ENCODE peak calls at places on chromosomes 5 and 9, in nine cellular contexts. Z is uterus, P is upper lobe of right lung, X is IMR-90, O is colonic mucosa, K is AG04450, I is thyroid gland, B is HCT116, W is aorta. D is an unnamed sample. For H3K27me3, the result is how much of the 10 kb centered on the place peaks cover.

GRCh38 chr5:89228355-89228754 is 345.4 kb upstream of the MEF2C start:
- DNase-seq in Z (no peak), X (no peak), B (no peak), I (no peak), K (no peak), P (no peak), W (no peak), O (no peak), D (no peak)

GRCh38 chr9:123376218-123377071 is 20.4 kb downstream of the CRB2 start:
- DNase-seq in I (no peak), Z (no peak), B (no peak), P (no peak), X (no peak), W (no peak), K (no peak), O (peak), D (no peak)

GRCh38 chr9:132498811-132499210 is 83.6 kb upstream of the BARHL1 start:
- DNase-seq in Z (no peak), K (no peak), P (no peak), W (no peak), X (peak), O (no peak), B (no peak), I (no peak), D (no peak)

GRCh38 chr5:14347522-14347921 is 204.4 kb downstream of the TRIO start:
- DNase-seq in Z (no peak), X (peak), W (no peak), O (no peak), P (no peak), I (no peak), K (no peak), B (no peak), D (no peak)

GRCh38 chr5:7068156-7068555 is 327.8 kb upstream of the ADCY2 start:
- DNase-seq in B (no peak), X (no peak), W (no peak), P (no peak), O (no peak), I (no peak), Z (no peak), K (no peak), D (no peak)

GRCh38 chr5:137342764-137343163 is 156.4 kb downstream of the SPOCK1 start:
- DNase-seq in W (no peak), K (no peak), B (no peak), P (no peak), Z (no peak), X (no peak), O (no peak), I (no peak), D (no peak)

GRCh38 chr5:135660826-135661555 is 82.2 kb upstream of the CXCL14 start:
- DNase-seq in Z (no peak), P (no peak), W (no peak), B (no peak), O (no peak), K (no peak), I (peak), X (no peak), D (no peak)

GRCh38 chr5:52786937-52787599 is 648 bp upstream of the ITGA1 start:
- DNase-seq in K (no peak), X (peak), P (no peak), B (peak), O (peak), Z (peak), W (peak), I (peak), D (peak)

DNA sequence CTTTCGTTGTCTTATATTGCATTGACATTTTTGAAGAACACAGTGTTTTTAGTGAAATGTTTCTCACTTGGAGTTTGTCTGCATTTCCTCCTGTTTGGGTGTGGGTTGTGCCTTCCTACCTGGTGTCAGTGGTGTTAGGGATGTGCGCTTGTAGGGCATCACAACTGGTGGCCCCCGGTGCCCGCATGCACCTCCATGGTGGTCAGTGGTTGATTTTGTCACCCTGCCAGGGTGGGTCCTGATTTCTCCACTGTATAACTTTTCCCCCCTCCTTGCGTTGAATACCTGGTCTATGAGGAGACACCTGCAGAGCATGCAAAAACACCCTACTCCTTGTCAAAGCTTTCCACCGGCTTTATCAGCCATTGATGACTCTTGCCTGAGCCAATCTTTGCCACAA is 132.9 kb downstream of the BARX1 start:
- DNase-seq in O (no peak), I (no peak), K (no peak), X (no peak), B (no peak), Z (no peak), P (peak), W (no peak), D (no peak)
- H3K27me3 ChIP-seq in O (under half), I (under half), K (under half), X (under half), B (under half), Z (under half), P (under half), W (under half), D (under half)

DNA sequence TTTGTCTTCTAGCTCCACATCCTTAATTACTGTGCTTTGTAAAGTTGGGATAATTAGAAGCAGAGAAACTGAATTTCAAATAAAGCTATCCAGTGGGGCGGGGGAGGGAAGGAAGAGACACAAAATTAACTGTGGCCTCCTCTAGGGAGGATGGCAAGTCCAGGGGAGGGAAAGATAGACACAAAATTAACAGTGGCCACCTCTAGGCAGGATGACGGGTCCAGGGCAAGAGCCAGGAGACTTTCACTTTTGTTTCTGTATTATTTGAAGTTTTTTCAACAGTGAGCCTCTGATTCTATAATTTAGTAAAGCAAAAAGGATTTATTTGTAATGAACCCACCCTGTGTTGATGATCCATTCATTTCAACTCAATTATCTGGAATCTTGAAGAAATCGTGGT is 335.9 kb downstream of the MSX2 start:
- DNase-seq in O (no peak), K (no peak), X (no peak), Z (no peak), W (no peak), P (no peak), I (no peak), B (no peak), D (no peak)
- H3K27me3 ChIP-seq in O (under half), K (under half), X (under half), Z (under half), W (under half), P (under half), I (under half), B (under half), D (under half)

DNA sequence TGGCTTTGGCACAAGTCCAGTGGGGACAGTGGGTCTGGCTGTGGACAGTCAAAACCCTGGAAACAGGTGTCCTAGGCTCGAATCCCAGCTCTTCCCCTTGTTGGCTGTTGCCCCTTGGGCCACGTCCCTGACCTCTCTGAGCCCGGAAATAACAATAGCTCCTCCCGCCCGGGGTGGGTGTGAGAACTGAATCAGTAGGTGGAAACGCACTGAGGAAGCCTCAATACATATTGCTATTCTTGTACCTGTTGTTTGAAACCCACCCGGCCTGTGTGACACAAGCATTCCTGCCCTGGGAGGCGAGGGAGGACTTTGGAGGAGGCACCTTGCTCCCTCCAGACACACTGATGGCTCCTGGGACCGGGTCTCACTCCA is 134.1 kb downstream of the OLFM1 start:
- DNase-seq in B (no peak), X (no peak), P (no peak), I (no peak), Z (no peak), O (no peak), W (no peak), K (no peak), D (no peak)
- H3K27me3 ChIP-seq in B (under half), X (under half), P (under half), I (under half), Z (under half), O (under half), W (under half), K (under half), D (under half)

DNA sequence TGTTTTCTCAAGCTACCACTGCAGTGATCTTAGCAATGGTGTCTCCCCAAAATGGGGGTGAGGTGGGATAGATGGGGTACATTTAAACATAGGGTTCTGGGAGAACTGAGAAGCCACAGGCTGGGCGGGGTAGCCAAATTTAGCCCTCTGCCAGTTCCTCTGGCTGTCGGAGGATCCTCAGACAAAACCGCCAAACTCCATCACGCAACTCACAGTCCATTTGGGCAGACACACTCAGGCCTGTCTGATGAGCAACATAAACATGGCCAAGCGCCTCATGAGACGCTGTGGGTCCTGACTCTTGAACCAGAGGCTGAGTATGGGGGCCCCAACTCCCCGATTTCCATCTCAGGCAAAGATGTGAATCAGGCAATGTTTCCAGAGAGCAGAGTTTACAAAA is 162.3 kb downstream of the FGF18 start:
- DNase-seq in I (no peak), K (no peak), B (no peak), P (no peak), W (no peak), X (no peak), O (no peak), Z (no peak), D (no peak)
- H3K27me3 ChIP-seq in I (under half), K (under half), B (under half), P (under half), W (under half), X (under half), O (under half), Z (under half), D (under half)

GRCh38 chr9:36827593-36827992 is 206.5 kb downstream of the PAX5 start:
- DNase-seq in X (no peak), O (no peak), Z (no peak), W (no peak), B (no peak), P (peak), K (no peak), I (no peak), D (no peak)
- H3K27me3 ChIP-seq in X (under half), O (under half), Z (under half), W (under half), B (under half), P (under half), K (under half), I (under half), D (under half)

GRCh38 chr5:177405805-177406204 is 3.6 kb downstream of the F12 start:
- DNase-seq in X (no peak), Z (no peak), K (no peak), I (no peak), P (no peak), B (no peak), W (peak), O (no peak), D (no peak)

GRCh38 chr5:177412603-177413233 is 3.4 kb upstream of the F12 start:
- DNase-seq in O (no peak), P (no peak), B (no peak), I (no peak), X (no peak), K (no peak), Z (no peak), W (no peak), D (no peak)

GRCh38 chr5:177409043-177409801 is at the start of gene F12:
- DNase-seq in O (no peak), B (no peak), I (no peak), X (no peak), Z (no peak), P (no peak), K (no peak), W (no peak), D (no peak)

GRCh38 chr5:177414481-177414880 is 5.1 kb upstream of the F12 start:
- DNase-seq in Z (no peak), I (no peak), P (no peak), B (no peak), K (no peak), W (no peak), X (no peak), O (no peak), D (no peak)

DNA sequence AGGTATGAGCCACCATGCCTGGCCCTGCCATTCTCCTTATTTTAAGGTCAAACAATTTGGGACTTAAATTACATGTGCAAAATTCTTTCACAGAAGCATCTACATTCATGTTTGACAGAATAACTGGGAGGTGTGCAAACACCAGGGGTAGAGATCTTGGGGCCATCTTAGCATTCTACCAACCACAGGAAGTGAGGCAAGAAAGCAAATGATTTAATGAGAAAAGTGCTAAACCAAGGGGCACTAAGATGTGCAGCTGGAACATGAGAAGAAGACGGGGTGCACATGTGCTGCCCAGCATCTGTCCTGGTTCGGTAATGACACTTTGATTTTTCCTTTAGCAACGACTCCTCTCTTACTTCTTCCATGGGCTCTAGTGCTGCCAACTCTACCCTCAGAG is 1.2 kb upstream of the F12 start:
- DNase-seq in O (no peak), P (no peak), Z (no peak), I (no peak), W (no peak), B (no peak), K (no peak), X (no peak), D (no peak)
- H3K27me3 ChIP-seq in O (under half), P (under half), Z (under half), I (under half), W (under half), B (under half), K (under half), X (under half), D (under half)

GRCh38 chr9:130940693-130941576 is 1.9 kb upstream of the FIBCD1 start:
- DNase-seq in I (peak), P (peak), O (peak), X (peak), K (no peak), W (peak), B (peak), Z (peak), D (peak)

GRCh38 chr9:130943780-130944179 is 4.7 kb upstream of the FIBCD1 start:
- DNase-seq in K (no peak), P (no peak), W (no peak), X (no peak), O (no peak), I (no peak), B (no peak), Z (no peak), D (no peak)

GRCh38 chr9:130943226-130943625 is 4.2 kb upstream of the FIBCD1 start:
- DNase-seq in Z (no peak), X (no peak), I (no peak), O (no peak), K (no peak), B (no peak), P (no peak), W (no peak), D (no peak)

GRCh38 chr9:130942084-130942483 is 3.0 kb upstream of the FIBCD1 start:
- DNase-seq in W (no peak), X (no peak), Z (no peak), I (no peak), P (no peak), K (no peak), O (no peak), B (no peak), D (no peak)

GRCh38 chr9:130942679-130943078 is 3.6 kb upstream of the FIBCD1 start:
- DNase-seq in X (no peak), B (no peak), P (no peak), Z (no peak), O (no peak), I (no peak), W (no peak), K (no peak), D (no peak)
- H3K27me3 ChIP-seq in X (half or more), B (under half), P (half or more), Z (under half), O (under half), I (under half), W (under half), K (under half), D (under half)

GRCh38 chr5:115815006-115815692 is 1.3 kb downstream of the CDO1 start:
- DNase-seq in B (no peak), K (no peak), X (no peak), W (no peak), O (no peak), P (no peak), Z (no peak), I (no peak), D (no peak)
- H3K27me3 ChIP-seq in B (under half), K (under half), X (under half), W (under half), O (under half), P (under half), Z (under half), I (under half), D (under half)

DNA sequence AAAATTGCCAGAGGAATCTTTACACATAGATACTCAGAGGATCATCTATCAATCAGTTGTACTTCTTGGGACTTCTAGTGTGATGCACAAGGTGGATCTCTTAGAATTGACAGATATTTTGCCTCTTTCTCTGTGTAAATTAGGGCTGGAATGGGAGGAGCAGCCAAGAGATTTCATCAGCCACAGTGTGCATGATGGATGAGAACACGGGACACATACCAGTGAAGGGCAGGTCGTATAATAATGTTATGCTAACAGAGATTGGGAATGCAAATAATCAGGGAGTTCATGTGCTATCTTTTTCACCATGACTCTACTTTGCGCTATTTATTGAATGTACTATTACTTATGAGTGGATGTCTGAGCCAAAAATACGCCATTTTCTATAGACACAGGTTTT is 43.3 kb upstream of the ISOC1 start:
- DNase-seq in B (no peak), O (no peak), X (no peak), K (no peak), W (no peak), P (no peak), I (no peak), Z (no peak), D (no peak)
- H3K27me3 ChIP-seq in B (under half), O (under half), X (under half), K (under half), W (under half), P (under half), I (under half), Z (under half), D (under half)

GRCh38 chr5:1661831-1662558 is 137.6 kb downstream of the MRPL36 start:
- DNase-seq in W (no peak), I (no peak), X (no peak), Z (no peak), P (peak), B (no peak), O (no peak), K (no peak), D (peak)

GRCh38 chr5:1660037-1660400 is 136.3 kb upstream of the LPCAT1 start:
- DNase-seq in K (no peak), B (no peak), P (peak), X (no peak), I (no peak), W (no peak), Z (no peak), O (no peak), D (peak)

GRCh38 chr5:1660511-1660910 is 136.8 kb upstream of the LPCAT1 start:
- DNase-seq in K (no peak), B (no peak), I (no peak), O (no peak), Z (no peak), X (no peak), P (peak), W (no peak), D (no peak)

GRCh38 chr5:1662559-1663043 is 137.0 kb downstream of the MRPL36 start:
- DNase-seq in P (peak), Z (no peak), K (no peak), B (no peak), O (no peak), X (no peak), W (no peak), I (no peak), D (no peak)

GRCh38 chr5:1661311-1661710 is 137.6 kb upstream of the LPCAT1 start:
- DNase-seq in B (no peak), Z (no peak), K (no peak), I (no peak), W (no peak), O (peak), X (no peak), P (peak), D (peak)
- H3K27me3 ChIP-seq in B (under half), Z (under half), K (under half), I (under half), W (under half), O (under half), X (half or more), P (half or more), D (under half)

D was measured in pancreas.